ENCODE peak calls at places on chromosomes 4 and X, in six cellular contexts. One of them, this sample, is unnamed.

GRCh38 chr4:128830906-128831525 is 21.5 kb downstream of the JADE1 start:
- DNase-seq in GM12878: no peak
- DNase-seq in GM12892: no peak
- DNase-seq in K562: no peak
- DNase-seq in H1: no peak
- DNase-seq in HepG2: no peak
- DNase-seq in this sample: no peak

GRCh38 chr4:187541666-187542065 is 453.9 kb upstream of the ZFP42 start:
- DNase-seq in K562: no peak
- DNase-seq in GM12878: no peak
- DNase-seq in H1: no peak
- DNase-seq in GM12892: no peak
- DNase-seq in HepG2: no peak
- DNase-seq in this sample: no peak

GRCh38 chr4:17812801-17813200 is 2.0 kb downstream of the NCAPG start:
- DNase-seq in HepG2: no peak
- DNase-seq in GM12878: no peak
- DNase-seq in K562: no peak
- DNase-seq in GM12892: no peak
- DNase-seq in H1: no peak
- DNase-seq in this sample: no peak

GRCh38 chrX:155215443-155216178 is 649 bp upstream of the VBP1 start:
- DNase-seq in HepG2: no peak
- DNase-seq in K562: no peak
- DNase-seq in GM12892: no peak
- DNase-seq in GM12878: no peak
- DNase-seq in H1: no peak
- DNase-seq in this sample: no peak

GRCh38 chr4:184992422-184992821 is 25.9 kb upstream of the HELT start:
- DNase-seq in HepG2: no peak
- DNase-seq in GM12892: no peak
- DNase-seq in H1: no peak
- DNase-seq in K562: no peak
- DNase-seq in GM12878: no peak
- DNase-seq in this sample: no peak

GRCh38 chr4:77196866-77197265 is 39.9 kb downstream of the CCNG2 start:
- DNase-seq in GM12878: peak
- DNase-seq in GM12892: peak
- DNase-seq in HepG2: no peak
- DNase-seq in H1: no peak
- DNase-seq in K562: no peak
- DNase-seq in this sample: no peak

GRCh38 chr4:150259861-150260567 is 181.8 kb downstream of the DCLK2 start:
- DNase-seq in GM12878: no peak
- DNase-seq in GM12892: no peak
- DNase-seq in H1: no peak
- DNase-seq in K562: no peak
- DNase-seq in HepG2: no peak
- DNase-seq in this sample: no peak

GRCh38 chr4:185920171-185920570 is 108.2 kb upstream of the SORBS2 start:
- DNase-seq in GM12892: no peak
- DNase-seq in K562: no peak
- DNase-seq in GM12878: no peak
- DNase-seq in H1: no peak
- DNase-seq in HepG2: peak
- DNase-seq in this sample: no peak

GRCh38 chr4:128663325-128663724 is 146.2 kb upstream of the JADE1 start:
- DNase-seq in K562: no peak
- DNase-seq in GM12892: no peak
- DNase-seq in HepG2: no peak
- DNase-seq in GM12878: peak
- DNase-seq in H1: no peak
- DNase-seq in this sample: no peak

GRCh38 chr4:28886934-28887333 is 1833.2 kb upstream of the PCDH7 start:
- DNase-seq in GM12892: no peak
- DNase-seq in K562: no peak
- DNase-seq in H1: no peak
- DNase-seq in GM12878: no peak
- DNase-seq in HepG2: no peak
- DNase-seq in this sample: no peak

GRCh38 chrX:40104649-40105015 is 6.9 kb upstream of the BCOR start:
- DNase-seq in GM12892: peak
- DNase-seq in H1: no peak
- DNase-seq in K562: no peak
- DNase-seq in HepG2: no peak
- DNase-seq in GM12878: no peak
- DNase-seq in this sample: no peak

GRCh38 chr4:183747380-183747779 is 88.3 kb downstream of the TRAPPC11 start:
- DNase-seq in K562: no peak
- DNase-seq in GM12892: no peak
- DNase-seq in GM12878: no peak
- DNase-seq in H1: no peak
- DNase-seq in HepG2: no peak
- DNase-seq in this sample: no peak

GRCh38 chrX:41265615-41266014 is 68.3 kb upstream of the DDX3X start:
- DNase-seq in HepG2: no peak
- DNase-seq in GM12878: no peak
- DNase-seq in K562: no peak
- DNase-seq in GM12892: no peak
- DNase-seq in H1: no peak
- DNase-seq in this sample: no peak

GRCh38 chr4:89939994-89940393 is 45.3 kb downstream of the MMRN1 start:
- DNase-seq in K562: no peak
- DNase-seq in GM12892: no peak
- DNase-seq in H1: no peak
- DNase-seq in HepG2: no peak
- DNase-seq in GM12878: no peak
- DNase-seq in this sample: no peak

GRCh38 chrX:103774070-103774642 is 2.5 kb upstream of the PLP1 start:
- DNase-seq in GM12892: no peak
- DNase-seq in K562: no peak
- DNase-seq in H1: no peak
- DNase-seq in GM12878: no peak
- DNase-seq in HepG2: peak
- DNase-seq in this sample: no peak

GRCh38 chrX:74119016-74119910 is 184.7 kb upstream of the ZCCHC13 start:
- DNase-seq in H1: no peak
- DNase-seq in GM12892: no peak
- DNase-seq in K562: no peak
- DNase-seq in HepG2: no peak
- DNase-seq in GM12878: no peak
- DNase-seq in this sample: no peak

GRCh38 chr4:189092596-189092995 is 848.1 kb upstream of the FRG1 start:
- DNase-seq in HepG2: no peak
- DNase-seq in K562: no peak
- DNase-seq in GM12878: no peak
- DNase-seq in H1: no peak
- DNase-seq in GM12892: no peak
- DNase-seq in this sample: no peak

GRCh38 chr4:103996637-103997036 is 276.9 kb upstream of the TACR3 start:
- DNase-seq in GM12892: no peak
- DNase-seq in H1: no peak
- DNase-seq in HepG2: peak
- DNase-seq in GM12878: no peak
- DNase-seq in K562: no peak
- DNase-seq in this sample: no peak

GRCh38 chrX:31212856-31213748 is 141.3 kb upstream of the FTHL17 start:
- DNase-seq in GM12892: no peak
- DNase-seq in HepG2: no peak
- DNase-seq in GM12878: no peak
- DNase-seq in H1: no peak
- DNase-seq in K562: no peak
- DNase-seq in this sample: no peak

GRCh38 chrX:50202539-50202938 is 1.7 kb upstream of the AKAP4 start:
- DNase-seq in GM12892: no peak
- DNase-seq in H1: no peak
- DNase-seq in K562: no peak
- DNase-seq in GM12878: no peak
- DNase-seq in HepG2: no peak
- DNase-seq in this sample: no peak

GRCh38 chrX:30570505-30570904 is 7.1 kb downstream of the TASL start:
- DNase-seq in HepG2: peak
- DNase-seq in K562: peak
- DNase-seq in H1: no peak
- DNase-seq in GM12878: no peak
- DNase-seq in GM12892: no peak
- DNase-seq in this sample: no peak

GRCh38 chr4:110620352-110621327 is 2.2 kb downstream of the PITX2 start:
- DNase-seq in HepG2: no peak
- DNase-seq in K562: no peak
- DNase-seq in GM12892: no peak
- DNase-seq in H1: peak
- DNase-seq in GM12878: no peak
- DNase-seq in this sample: no peak
- TF ChIP-seq POLR2AphosphoS5 in HepG2: no peak
- TF ChIP-seq POLR2AphosphoS5 in K562: no peak
- TF ChIP-seq POLR2AphosphoS5 in GM12892: no peak
- TF ChIP-seq POLR2AphosphoS5 in H1: no peak
- TF ChIP-seq POLR2AphosphoS5 in GM12878: no peak
- TF ChIP-seq POLR2AphosphoS5 in this sample: no peak

GRCh38 chrX:102154900-102155805 is 624 bp downstream of the BEX5 start:
- DNase-seq in HepG2: no peak
- DNase-seq in GM12892: no peak
- DNase-seq in K562: no peak
- DNase-seq in GM12878: no peak
- DNase-seq in H1: peak
- DNase-seq in this sample: no peak

GRCh38 chrX:102154218-102154860 is 1.4 kb downstream of the BEX5 start:
- DNase-seq in K562: peak
- DNase-seq in HepG2: no peak
- DNase-seq in H1: peak
- DNase-seq in GM12878: no peak
- DNase-seq in GM12892: no peak
- DNase-seq in this sample: no peak

DNA sequence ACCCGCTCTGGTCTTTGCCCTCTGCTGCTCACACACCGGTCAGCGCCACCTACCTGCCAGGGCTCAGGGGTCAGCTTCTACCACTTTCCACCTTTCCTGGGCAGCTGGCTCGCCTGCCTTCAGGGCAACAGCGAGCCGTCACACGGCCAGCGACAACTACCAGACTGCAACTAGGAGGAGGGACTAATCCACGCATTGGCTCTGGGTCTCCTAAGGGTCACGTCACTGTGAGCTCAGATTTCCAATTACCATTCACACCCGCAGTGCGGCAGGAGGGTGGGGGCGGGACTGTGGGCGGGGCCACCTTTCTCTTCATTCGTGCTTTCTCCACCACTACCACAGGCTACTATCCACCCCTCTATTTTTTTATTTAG is at the start of gene BEX5:
- DNase-seq in H1: no peak
- DNase-seq in GM12892: no peak
- DNase-seq in K562: peak
- DNase-seq in GM12878: no peak
- DNase-seq in HepG2: no peak
- DNase-seq in this sample: no peak
- TF ChIP-seq POLR2A in H1: no peak
- TF ChIP-seq POLR2A in GM12892: no peak
- TF ChIP-seq POLR2A in K562: no peak
- TF ChIP-seq POLR2A in GM12878: peak
- TF ChIP-seq POLR2A in HepG2: no peak
- TF ChIP-seq POLR2A in this sample: no peak

GRCh38 chrX:22952011-22952410 is 47.7 kb upstream of the DDX53 start:
- DNase-seq in HepG2: no peak
- DNase-seq in K562: no peak
- DNase-seq in H1: no peak
- DNase-seq in GM12878: no peak
- DNase-seq in GM12892: no peak
- DNase-seq in this sample: no peak
- TF ChIP-seq TAF1 in HepG2: no peak
- TF ChIP-seq TAF1 in K562: no peak
- TF ChIP-seq TAF1 in H1: no peak
- TF ChIP-seq TAF1 in GM12878: no peak
- TF ChIP-seq TAF1 in GM12892: no peak
- TF ChIP-seq TAF1 in this sample: no peak

DNA sequence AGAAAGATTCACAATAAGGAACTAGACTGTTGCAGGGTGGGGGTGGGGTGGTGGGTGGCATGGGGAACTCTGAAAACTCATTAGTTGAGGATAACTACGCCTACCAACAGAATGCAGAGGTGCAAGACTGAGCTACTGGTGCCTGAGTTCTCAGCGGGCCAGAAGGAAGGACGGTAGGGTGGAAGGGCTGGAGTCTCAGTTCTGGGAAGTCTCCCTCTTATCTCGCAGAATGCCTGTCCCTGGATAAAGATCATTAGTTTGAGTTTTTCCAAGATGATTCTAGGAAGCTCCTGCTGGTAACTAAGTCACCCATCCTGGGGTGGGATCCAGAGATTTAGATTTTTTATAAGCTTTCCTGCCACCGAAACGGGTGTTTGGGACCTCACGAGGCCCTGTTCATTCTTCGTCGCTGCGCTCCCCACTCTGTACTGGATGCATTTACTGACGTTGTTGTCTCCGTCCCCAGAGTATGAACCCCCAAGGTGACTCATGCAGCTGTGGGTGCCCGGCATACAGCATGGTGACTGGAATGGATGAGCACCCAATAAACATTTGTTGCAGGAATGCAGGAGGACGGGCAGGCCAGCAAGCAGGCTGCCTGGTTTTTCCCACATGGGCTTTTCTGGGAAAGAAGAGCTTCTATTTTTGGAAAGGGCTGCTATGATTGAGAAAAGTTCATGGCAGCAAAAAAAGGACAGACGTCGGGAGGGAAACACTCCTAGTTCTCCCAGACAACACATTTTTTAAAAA is 1.1 kb upstream of the SOD3 start:
- DNase-seq in HepG2: no peak
- DNase-seq in GM12892: no peak
- DNase-seq in H1: no peak
- DNase-seq in GM12878: no peak
- DNase-seq in K562: no peak
- DNase-seq in this sample: no peak
- TF ChIP-seq POLR2AphosphoS5 in HepG2: no peak
- TF ChIP-seq POLR2AphosphoS5 in GM12892: no peak
- TF ChIP-seq POLR2AphosphoS5 in H1: no peak
- TF ChIP-seq POLR2AphosphoS5 in GM12878: no peak
- TF ChIP-seq POLR2AphosphoS5 in K562: no peak
- TF ChIP-seq POLR2AphosphoS5 in this sample: no peak

This sample was measured in GM12891.